ENCODE peak calls at places on chromosomes 11 and 22, in four cellular contexts. I, L, X and U are unnamed samples.

GRCh38 chr22:20550851-20551744 is 43.7 kb downstream of the MED15 start:
- DNase-seq in I (peak; percentile 54), L (no peak), X (no peak), U (no peak)

GRCh38 chr11:14342906-14343305 is 16.1 kb downstream of the RRAS2 start:
- DNase-seq in I (peak; percentile 85), L (no peak), X (no peak), U (no peak)

GRCh38 chr11:59669611-59670009 is 773 bp upstream of the PATL1 start:
- DNase-seq in I (peak; percentile 72), L (no peak), X (peak; percentile 63), U (peak; percentile 61)

GRCh38 chr11:92765965-92766371 is 203.5 kb upstream of the MTNR1B start:
- DNase-seq in I (peak; percentile 14), L (no peak), X (peak; percentile 66), U (no peak)

GRCh38 chr11:62593434-62594044 is 2.2 kb upstream of the TUT1 start:
- DNase-seq in I (peak; percentile 78), L (no peak), X (peak; percentile 88), U (peak; percentile 89)

GRCh38 chr11:84648413-84648812 is 978.7 kb downstream of the DLG2 start:
- DNase-seq in I (no peak), L (no peak), X (no peak), U (no peak)

GRCh38 chr11:78168539-78169477 is 19.6 kb downstream of the KCTD21 start:
- DNase-seq in I (peak; percentile 93), L (no peak), X (no peak), U (no peak)

GRCh38 chr22:41488076-41488475 is 19.2 kb downstream of the ACO2 start:
- DNase-seq in I (no peak), L (no peak), X (no peak), U (no peak)

GRCh38 chr11:6545917-6546605 is 49.0 kb downstream of the DNHD1 start:
- DNase-seq in I (no peak), L (no peak), X (no peak), U (no peak)

GRCh38 chr11:34405079-34405858 is 33.5 kb upstream of the CAT start:
- DNase-seq in I (peak; percentile 45), L (no peak), X (no peak), U (no peak)

GRCh38 chr11:2886191-2886894 is 768 bp upstream of the CDKN1C start:
- DNase-seq in I (peak; percentile 42), L (no peak), X (peak; percentile 80), U (peak; percentile 87)

GRCh38 chr11:109037856-109038780 is 373.2 kb downstream of the DDX10 start:
- DNase-seq in I (peak; percentile 46), L (no peak), X (no peak), U (no peak)

GRCh38 chr11:35803115-35803514 is 140.5 kb downstream of the TRIM44 start:
- DNase-seq in I (no peak), L (no peak), X (no peak), U (no peak)

GRCh38 chr11:12073436-12073835 is 37.0 kb upstream of the MICAL2 start:
- DNase-seq in I (no peak), L (no peak), X (no peak), U (no peak)

GRCh38 chr11:74366576-74366975 is 31.7 kb downstream of the PGM2L1 start:
- DNase-seq in I (peak; percentile 6), L (no peak), X (no peak), U (no peak)

GRCh38 chr11:26846222-26846621 is 124.4 kb upstream of the SLC5A12 start:
- DNase-seq in I (no peak), L (no peak), X (no peak), U (no peak)

GRCh38 chr22:42719133-42719532 is 1.5 kb downstream of the A4GALT start:
- DNase-seq in I (no peak), L (no peak), X (no peak), U (no peak)

GRCh38 chr11:79309402-79309801 is 131.4 kb downstream of the TENM4 start:
- DNase-seq in I (no peak), L (no peak), X (no peak), U (no peak)

GRCh38 chr11:116284930-116285329 is 487.9 kb downstream of the BUD13 start:
- DNase-seq in I (no peak), L (no peak), X (no peak), U (no peak)

GRCh38 chr11:36362902-36363301 is 66.8 kb downstream of the PRR5L start:
- DNase-seq in I (peak; percentile 38), L (no peak), X (no peak), U (no peak)

GRCh38 chr11:15104166-15104565 is 10.6 kb upstream of the INSC start:
- DNase-seq in I (no peak), L (no peak), X (no peak), U (no peak)

GRCh38 chr11:113372317-113372716 is 15.3 kb upstream of the ANKK1 start:
- DNase-seq in I (peak; percentile 12), L (no peak), X (no peak), U (no peak)

GRCh38 chr22:44098966-44099530 is 74.9 kb downstream of the PARVB start:
- DNase-seq in I (no peak), L (peak; percentile 44), X (no peak), U (peak; percentile 76)

GRCh38 chr22:49415219-49415951 is 412.3 kb downstream of the BRD1 start:
- DNase-seq in I (no peak), L (no peak), X (no peak), U (no peak)

GRCh38 chr11:113876798-113877672 is 1.7 kb upstream of the USP28 start:
- DNase-seq in I (no peak), L (no peak), X (no peak), U (no peak)

GRCh38 chr11:101523634-101524260 is 60.1 kb downstream of the TRPC6 start:
- DNase-seq in I (no peak), L (no peak), X (no peak), U (no peak)

DNA sequence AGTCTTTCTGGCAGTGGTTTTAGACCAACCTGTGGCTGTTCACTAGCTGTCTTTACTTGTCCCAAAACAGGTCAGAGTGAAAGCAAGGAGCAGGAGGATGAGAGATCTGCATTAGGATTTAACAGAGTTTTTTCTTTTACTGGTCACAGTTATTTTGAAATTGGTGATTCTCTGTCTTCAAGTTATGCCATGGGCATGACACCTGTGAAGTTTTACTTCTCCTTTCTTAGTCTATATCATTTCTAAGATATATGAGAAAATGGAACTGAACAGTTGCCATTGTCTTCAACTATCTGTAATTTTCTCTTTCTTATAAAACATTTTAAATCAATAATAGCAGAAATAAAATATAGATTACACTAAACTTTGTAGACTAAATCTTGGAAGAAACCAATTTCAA is 60.6 kb downstream of the TRPC6 start:
- DNase-seq in I (no peak), L (no peak), X (no peak), U (no peak)
- TF ChIP-seq CTCF in I (no peak), L (no peak), X (no peak), U (no peak)

GRCh38 chr22:25114369-25115362 is 85.0 kb upstream of the CRYBB3 start:
- DNase-seq in I (no peak), L (no peak), X (no peak), U (no peak)

GRCh38 chr22:25111579-25112517 is 87.8 kb upstream of the CRYBB3 start:
- DNase-seq in I (no peak), L (no peak), X (no peak), U (peak; percentile 82)

GRCh38 chr22:25110846-25111578 is 88.6 kb upstream of the CRYBB3 start:
- DNase-seq in I (peak; percentile 75), L (peak; percentile 86), X (peak; percentile 81), U (no peak)

GRCh38 chr22:25113316-25113721 is 86.3 kb upstream of the CRYBB3 start:
- DNase-seq in I (no peak), L (peak; percentile 76), X (no peak), U (peak; percentile 72)

DNA sequence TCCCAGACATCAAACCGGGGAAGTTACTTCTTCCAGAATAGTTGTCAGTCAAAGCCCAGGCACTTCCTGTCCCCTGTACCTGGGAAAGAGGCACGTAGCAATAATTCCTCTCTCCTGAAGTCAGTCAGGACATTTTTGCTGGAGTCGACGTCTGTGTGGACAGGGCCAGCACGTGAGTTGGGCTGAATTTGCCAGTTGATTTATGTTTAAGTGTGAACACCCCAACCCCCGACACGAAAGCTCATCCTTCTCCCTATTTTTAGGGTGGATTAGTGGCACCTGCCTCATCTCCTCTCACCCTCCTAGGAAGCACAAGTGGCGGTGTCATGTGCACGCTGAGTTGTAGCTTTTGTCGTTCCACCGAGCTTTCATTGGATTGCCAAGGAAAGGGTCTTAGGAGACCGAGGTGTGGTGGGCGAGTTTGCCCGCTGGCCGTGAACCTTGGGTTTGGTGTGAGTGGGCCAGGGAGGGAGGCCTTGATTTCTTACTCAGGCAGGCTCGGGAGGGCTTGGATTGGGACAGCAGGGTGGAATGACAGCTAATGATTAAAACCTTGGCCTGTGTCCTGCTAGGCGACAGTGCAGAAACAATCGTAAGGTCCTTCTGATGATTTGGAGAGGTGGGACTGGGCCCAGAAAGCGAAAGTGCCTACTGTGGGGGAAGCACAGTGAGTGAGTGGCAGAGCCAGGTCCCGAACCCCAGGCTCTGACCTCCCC is 87.0 kb upstream of the CRYBB3 start:
- DNase-seq in I (no peak), L (no peak), X (no peak), U (no peak)
- H3K4me3 ChIP-seq in I (no peak overlapping the region), L (no peak overlapping the region), X (peak overlapping the region; percentile 69), U (peak overlapping the region; percentile 48)

GRCh38 chr11:19050281-19050680 is 10.2 kb downstream of the MRGPRX2 start:
- DNase-seq in I (no peak), L (no peak), X (no peak), U (no peak)

GRCh38 chr11:19060629-19061028 is at the start of gene MRGPRX2:
- DNase-seq in I (no peak), L (no peak), X (no peak), U (no peak)

GRCh38 chr11:19053909-19054308 is 6.6 kb downstream of the MRGPRX2 start:
- DNase-seq in I (no peak), L (no peak), X (no peak), U (no peak)

GRCh38 chr11:19055905-19056304 is 4.6 kb downstream of the MRGPRX2 start:
- DNase-seq in I (no peak), L (no peak), X (no peak), U (peak; percentile 67)

GRCh38 chr11:19055016-19055415 is 5.5 kb downstream of the MRGPRX2 start:
- DNase-seq in I (no peak), L (no peak), X (no peak), U (no peak)
- H3K27me3 ChIP-seq in I (no peaks in the 10 kb centered on the region), L (peaks cover under 1% of the 10 kb centered on the region), X (no peaks in the 10 kb centered on the region), U (no peaks in the 10 kb centered on the region)

DNA sequence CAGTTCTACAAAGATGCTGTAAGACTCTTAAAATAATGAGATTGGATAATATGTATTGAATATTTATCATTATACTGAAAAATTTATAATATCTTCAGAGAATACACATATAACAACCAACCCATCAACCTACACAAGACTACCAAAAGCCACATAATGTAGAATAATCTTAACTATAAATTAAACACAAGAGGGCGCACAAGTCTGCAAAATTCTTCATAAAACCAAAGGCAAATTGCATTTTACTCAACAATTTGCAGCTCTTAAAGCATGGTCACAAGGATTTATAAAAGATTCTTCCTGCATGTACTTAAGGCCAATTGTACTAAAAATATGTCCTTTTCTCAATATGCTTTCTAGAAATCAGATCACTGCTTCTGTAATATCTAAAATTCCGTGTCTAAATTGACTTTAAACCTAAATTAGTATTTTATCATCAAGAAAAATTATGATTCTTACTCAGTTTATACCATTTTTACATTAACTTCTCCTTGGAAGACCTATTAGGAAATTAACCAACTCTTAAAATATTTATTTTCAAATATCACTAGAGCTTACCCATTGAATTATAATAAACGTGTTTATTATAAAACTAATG is 79.0 kb downstream of the TTC28 start:
- DNase-seq in I (peak; percentile 82), L (no peak), X (no peak), U (no peak)
- TF ChIP-seq CTCF in I (peak; percentile 23), L (peak; percentile 75), X (peak; percentile 34), U (peak; percentile 40)